ENCODE peak calls at places on chromosomes 1 and 21, in seven cellular contexts. M, A, Z, H, Q, J and V are unnamed samples. For H3K4me1, the result is how much of the 10 kb centered on the place peaks cover.

GRCh38 chr1:110918016-110918415 is 45.1 kb downstream of the CD53 start:
- DNase-seq in J (no peak), H (no peak), M (no peak), A (no peak), Q (no peak), Z (no peak), V (no peak)

GRCh38 chr21:29827236-29827635 is 112.6 kb downstream of the GRIK1 start:
- DNase-seq in J (peak), Z (no peak), Q (peak), M (no peak), H (no peak), A (no peak), V (no peak)

GRCh38 chr1:64745986-64746940 is 1.4 kb downstream of the RAVER2 start:
- DNase-seq in Z (no peak), H (peak), A (no peak), M (no peak), Q (no peak), J (no peak), V (no peak)

GRCh38 chr21:45613881-45614280 is 29.6 kb upstream of the PCBP3 start:
- DNase-seq in H (no peak), Z (no peak), J (no peak), A (no peak), M (no peak), Q (no peak), V (no peak)

GRCh38 chr1:9371391-9371935 is 78.8 kb downstream of the SPSB1 start:
- DNase-seq in Z (peak), H (peak), J (no peak), M (peak), Q (peak), A (no peak), V (no peak)

GRCh38 chr1:199851453-199851852 is 176.1 kb upstream of the NR5A2 start:
- DNase-seq in Q (no peak), A (no peak), M (peak), Z (no peak), J (no peak), H (no peak), V (no peak)

GRCh38 chr1:114152211-114153050 is 1.2 kb downstream of the SYT6 start:
- DNase-seq in M (peak), Z (peak), A (no peak), J (peak), H (peak), Q (peak), V (no peak)

GRCh38 chr1:219397511-219397910 is 215.4 kb downstream of the ZC3H11B start:
- DNase-seq in Z (no peak), M (no peak), Q (no peak), A (no peak), H (no peak), J (no peak), V (no peak)

GRCh38 chr1:26287033-26287711 is 7.3 kb downstream of the SH3BGRL3 start:
- DNase-seq in Z (no peak), Q (peak), M (no peak), H (no peak), A (no peak), J (no peak), V (peak)

GRCh38 chr21:19565587-19565986 is 1162.0 kb upstream of the TMPRSS15 start:
- DNase-seq in A (no peak), J (peak), Z (no peak), Q (no peak), M (no peak), H (no peak), V (no peak)

GRCh38 chr1:248102847-248103246 is 7.9 kb downstream of the OR2L13 start:
- DNase-seq in J (no peak), Z (no peak), H (no peak), M (no peak), A (no peak), Q (no peak), V (no peak)

GRCh38 chr1:230140221-230141001 is 73.4 kb downstream of the GALNT2 start:
- DNase-seq in H (no peak), Z (peak), Q (peak), M (no peak), A (no peak), J (no peak), V (no peak)

GRCh38 chr1:230137328-230137815 is 70.3 kb downstream of the GALNT2 start:
- DNase-seq in Q (no peak), A (no peak), M (no peak), H (no peak), Z (no peak), J (no peak), V (no peak)

GRCh38 chr1:230139306-230139705 is 72.3 kb downstream of the GALNT2 start:
- DNase-seq in Z (no peak), A (no peak), M (no peak), H (no peak), J (no peak), Q (no peak), V (no peak)

GRCh38 chr1:230139741-230140140 is 72.7 kb downstream of the GALNT2 start:
- DNase-seq in A (no peak), Z (no peak), H (no peak), Q (no peak), J (peak), M (no peak), V (no peak)

GRCh38 chr1:230138561-230139239 is 71.7 kb downstream of the GALNT2 start:
- DNase-seq in H (no peak), J (no peak), Q (no peak), Z (no peak), A (no peak), M (no peak), V (no peak)
- H3K4me1 ChIP-seq in H (under half), J (under half), Q (under half), Z (under half), A (under half), M (under half), V (half or more)

GRCh38 chr1:161171696-161172095 is 5.5 kb downstream of the PPOX start:
- DNase-seq in A (no peak), Z (no peak), H (no peak), Q (no peak), M (no peak), J (no peak), V (no peak)

GRCh38 chr1:161171191-161171590 is 5.0 kb downstream of the PPOX start:
- DNase-seq in M (no peak), A (no peak), H (no peak), Q (peak), J (no peak), Z (peak), V (no peak)

GRCh38 chr1:161173711-161174110 is 3.6 kb downstream of the B4GALT3 start:
- DNase-seq in J (no peak), H (no peak), A (no peak), Z (no peak), M (no peak), Q (no peak), V (no peak)

GRCh38 chr1:161172349-161172748 is 5.0 kb downstream of the B4GALT3 start:
- DNase-seq in M (no peak), H (no peak), Z (no peak), Q (no peak), A (no peak), J (no peak), V (no peak)

DNA sequence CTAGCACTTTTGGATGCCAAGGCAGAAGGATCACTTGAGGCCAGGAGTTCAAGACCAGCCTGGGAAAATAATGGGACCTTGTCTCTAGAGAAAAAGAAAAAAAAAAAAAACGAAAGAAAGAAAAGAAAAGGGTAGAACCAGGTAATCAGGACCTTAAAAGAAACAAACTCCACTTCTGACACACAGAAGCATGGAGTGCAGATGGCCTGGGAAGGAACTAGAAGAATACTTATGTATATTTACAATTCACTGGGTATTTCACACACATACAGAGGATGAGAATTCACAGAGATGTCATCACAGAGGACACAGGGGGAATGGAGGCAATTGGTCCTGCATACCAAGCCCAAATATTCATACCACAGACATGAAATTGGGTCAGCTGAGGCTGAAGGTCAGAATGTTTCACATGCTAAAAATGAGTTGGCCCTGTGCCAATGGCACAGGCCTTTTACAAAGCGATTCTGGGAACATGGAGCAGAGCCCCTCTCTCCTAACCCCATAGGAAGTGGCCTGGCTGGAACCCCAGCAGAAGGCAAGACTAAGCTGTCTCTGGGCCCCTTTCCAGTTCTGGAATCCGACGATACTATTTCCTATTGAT is 4.4 kb downstream of the B4GALT3 start:
- DNase-seq in Q (peak), Z (no peak), J (no peak), A (no peak), M (no peak), H (no peak), V (no peak)
- TF ChIP-seq EZH2phosphoT487 in Q (peak), Z (no peak), J (no peak), A (no peak), M (no peak), H (no peak), V (no peak)

GRCh38 chr1:36256558-36257374 is 32.5 kb downstream of the THRAP3 start:
- DNase-seq in M (no peak), Q (no peak), Z (no peak), H (no peak), A (no peak), J (no peak), V (peak)
- H3K4me1 ChIP-seq in M (under half), Q (under half), Z (under half), H (under half), A (under half), J (half or more), V (under half)

DNA sequence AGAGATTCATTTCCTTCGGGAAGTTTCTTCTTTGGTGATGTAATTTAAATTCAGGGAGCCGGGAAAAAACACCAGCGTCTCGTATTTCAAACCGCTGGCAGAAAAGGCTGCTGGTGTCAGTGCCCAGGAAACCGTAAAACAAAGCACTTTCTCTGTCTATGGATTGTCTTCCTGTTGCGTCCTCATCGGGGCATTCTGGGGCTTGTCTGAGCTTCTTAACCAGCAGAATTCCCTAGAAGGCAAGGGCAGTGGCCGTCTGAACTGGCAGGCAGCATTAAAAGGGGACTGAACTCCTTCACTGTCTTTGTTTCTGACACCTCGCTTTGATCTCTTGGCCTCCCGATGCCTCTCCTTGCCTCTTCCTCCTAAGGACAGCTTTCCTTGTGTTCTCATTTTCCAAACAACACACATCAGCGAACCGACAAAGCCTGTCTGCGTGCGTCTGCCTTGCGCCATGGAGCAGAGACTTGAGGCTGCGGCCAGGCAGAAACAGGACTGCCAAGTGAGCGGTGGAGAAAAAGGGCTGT is 391.6 kb upstream of the VAMP3 start:
- DNase-seq in Z (peak), A (no peak), Q (peak), M (peak), J (peak), H (no peak), V (no peak)
- TF ChIP-seq EZH2phosphoT487 in Z (no peak), A (no peak), Q (no peak), M (peak), J (no peak), H (no peak), V (no peak)

DNA sequence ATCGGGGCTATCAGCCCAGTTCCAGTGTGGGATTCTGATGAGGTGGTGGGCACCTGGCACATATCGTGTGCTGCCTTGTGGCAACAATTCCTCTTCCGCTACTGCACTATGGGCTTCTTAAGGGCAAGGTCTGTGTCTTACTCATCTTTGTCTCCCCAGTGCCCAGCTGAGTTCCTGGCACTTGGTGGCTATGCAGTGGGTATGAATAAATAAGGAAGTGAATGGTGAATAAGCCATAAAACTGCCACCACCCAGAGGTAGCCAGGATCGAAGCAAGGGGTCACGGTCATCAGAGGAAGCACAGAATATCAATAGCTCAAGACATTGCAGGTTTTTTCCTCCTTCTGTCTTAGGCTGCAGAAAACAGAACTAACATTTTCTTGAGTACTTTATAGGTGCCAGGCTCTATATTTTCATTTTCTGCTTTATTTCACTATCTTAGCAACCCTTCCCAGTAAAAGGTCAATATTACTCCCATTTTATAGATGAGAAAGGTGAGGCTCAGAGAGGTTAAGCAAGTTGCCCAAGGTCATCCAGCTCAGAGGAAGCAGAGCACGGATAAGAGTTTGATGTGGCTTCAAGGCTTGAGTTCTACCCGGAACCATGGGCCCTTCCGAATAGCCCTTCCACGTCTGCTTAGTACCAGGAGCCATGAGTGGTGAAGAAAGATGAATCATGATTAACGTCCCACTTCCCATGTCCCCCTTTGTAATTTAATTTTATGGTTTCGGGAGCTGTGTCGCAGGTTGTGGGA is 10.2 kb downstream of the C1orf94 start:
- DNase-seq in A (no peak), Q (no peak), Z (no peak), M (no peak), J (no peak), H (no peak), V (no peak)
- H3K4me1 ChIP-seq in A (under half), Q (under half), Z (under half), M (under half), J (under half), H (under half), V (under half)